ENCODE peak calls at places on chromosomes 1 and 21, in nine cellular contexts. W, F, B, J, S, T, H, M and I are unnamed samples.

GRCh38 chr1:156310962-156311361 is 11.9 kb upstream of the VHLL start:
- DNase-seq in B (no peak), S (no peak), T (no peak), M (no peak), J (no peak), F (no peak), H (peak), W (no peak), I (peak)

GRCh38 chr1:185108324-185108723 is 48.4 kb downstream of the TRMT1L start:
- DNase-seq in J (no peak), S (no peak), W (no peak), H (no peak), B (no peak), T (no peak), M (no peak), F (no peak), I (peak)

GRCh38 chr1:154747380-154747779 is 122.7 kb downstream of the KCNN3 start:
- DNase-seq in H (no peak), W (no peak), S (no peak), B (no peak), M (no peak), T (no peak), J (no peak), F (no peak), I (no peak)

GRCh38 chr1:176058686-176059085 is 148.4 kb downstream of the COP1 start:
- DNase-seq in M (no peak), H (no peak), W (no peak), J (no peak), S (no peak), F (no peak), B (peak), T (no peak), I (no peak)

GRCh38 chr1:241362350-241362749 is 5.3 kb upstream of the RGS7 start:
- DNase-seq in W (no peak), B (no peak), S (no peak), J (no peak), H (no peak), F (no peak), T (no peak), M (no peak), I (peak)

GRCh38 chr1:65985393-65986066 is 192.8 kb downstream of the PDE4B start:
- DNase-seq in F (no peak), B (no peak), H (no peak), S (no peak), M (no peak), W (no peak), T (no peak), J (no peak), I (no peak)

GRCh38 chr1:232950919-232951579 is 638 bp downstream of the NTPCR start:
- DNase-seq in S (no peak), H (peak), W (no peak), B (no peak), J (peak), T (no peak), F (peak), M (peak), I (peak)

GRCh38 chr1:175863291-175864050 is 120.1 kb upstream of the TNR start:
- DNase-seq in B (no peak), T (no peak), M (no peak), H (no peak), W (no peak), S (no peak), J (no peak), F (no peak), I (no peak)

GRCh38 chr1:242005866-242006565 is 7.1 kb upstream of the MAP1LC3C start:
- DNase-seq in M (no peak), B (no peak), H (peak), T (no peak), J (no peak), F (no peak), S (no peak), W (no peak), I (peak)

GRCh38 chr1:111989531-111990025 is at the start of gene KCND3:
- DNase-seq in M (peak), T (peak), W (peak), H (peak), F (no peak), J (no peak), S (no peak), B (peak), I (peak)

GRCh38 chr1:211737115-211738035 is 62.0 kb upstream of the NEK2 start:
- DNase-seq in J (no peak), F (no peak), B (no peak), T (no peak), M (no peak), S (no peak), H (no peak), W (no peak), I (no peak)

GRCh38 chr1:234331511-234331910 is 41.7 kb upstream of the COA6 start:
- DNase-seq in H (no peak), J (no peak), M (no peak), F (no peak), B (no peak), W (no peak), S (no peak), T (no peak), I (no peak)

GRCh38 chr1:204045430-204045829 is 27.5 kb upstream of the SOX13 start:
- DNase-seq in T (no peak), B (no peak), M (no peak), S (peak), F (no peak), H (no peak), W (peak), J (no peak), I (no peak)

GRCh38 chr1:34590211-34590623 is 164.6 kb upstream of the GJB5 start:
- DNase-seq in F (no peak), B (no peak), M (peak), S (peak), H (no peak), J (no peak), W (no peak), T (no peak), I (peak)

GRCh38 chr1:41880951-41881885 is 37.5 kb downstream of the HIVEP3 start:
- DNase-seq in T (no peak), S (no peak), J (no peak), B (no peak), M (no peak), W (no peak), H (no peak), F (no peak), I (no peak)

GRCh38 chr1:216140650-216141547 is 282.3 kb downstream of the USH2A start:
- DNase-seq in M (peak), T (no peak), H (no peak), J (no peak), W (no peak), F (no peak), S (no peak), B (no peak), I (peak)

GRCh38 chr21:43812957-43813730 is 23.8 kb downstream of the RRP1 start:
- DNase-seq in J (no peak), M (no peak), W (no peak), H (no peak), F (no peak), B (no peak), T (no peak), S (no peak), I (no peak)

GRCh38 chr1:232988572-232989040 is 38.2 kb downstream of the NTPCR start:
- DNase-seq in H (peak), J (peak), S (no peak), T (no peak), B (no peak), W (no peak), F (no peak), M (no peak), I (peak)

GRCh38 chr1:53316058-53316741 is 11.7 kb downstream of the LRP8 start:
- DNase-seq in M (no peak), B (no peak), S (no peak), J (no peak), T (no peak), W (no peak), H (peak), F (no peak), I (peak)